ENCODE peak calls at places on chromosomes 7 and 10, in ten cellular contexts. L, H, O, I, K, G, V, E, N and S are unnamed samples.

GRCh38 chr7:164882-165660 is 27.3 kb upstream of the FAM20C start:
- ATAC-seq in L (no peak), H (no peak), O (no peak), I (no peak), K (no peak), G (no peak), V (no peak), E (no peak), N (no peak), S (no peak)

GRCh38 chr7:41139789-41140188 is 563.1 kb downstream of the INHBA start:
- ATAC-seq in L (no peak), H (no peak), O (no peak), I (no peak), K (no peak), G (no peak), V (no peak), E (no peak), N (no peak), S (no peak)

GRCh38 chr7:44449531-44449930 is 40.9 kb downstream of the NUDCD3 start:
- ATAC-seq in L (no peak), H (no peak), O (no peak), I (no peak), K (no peak), G (no peak), V (no peak), E (no peak), N (no peak), S (no peak)

GRCh38 chr10:133124357-133125211 is 35.4 kb upstream of the KNDC1 start:
- ATAC-seq in L (no peak), H (peak), O (peak), I (no peak), K (peak), G (no peak), V (no peak), E (peak), N (peak), S (no peak)

GRCh38 chr7:55199418-55199817 is 165.7 kb upstream of the LANCL2 start:
- ATAC-seq in L (no peak), H (no peak), O (peak), I (no peak), K (no peak), G (no peak), V (no peak), E (no peak), N (no peak), S (no peak)

GRCh38 chr7:99314504-99314903 is 11.2 kb upstream of the ARPC1A start:
- ATAC-seq in L (no peak), H (no peak), O (no peak), I (no peak), K (peak), G (no peak), V (no peak), E (no peak), N (peak), S (peak)

GRCh38 chr10:1255166-1255565 is 199.0 kb downstream of the WDR37 start:
- ATAC-seq in L (no peak), H (no peak), O (no peak), I (no peak), K (no peak), G (no peak), V (peak), E (no peak), N (no peak), S (no peak)

GRCh38 chr10:30980951-30981616 is 50.6 kb downstream of the ZNF438 start:
- ATAC-seq in L (no peak), H (peak), O (peak), I (no peak), K (no peak), G (no peak), V (no peak), E (no peak), N (peak), S (no peak)

GRCh38 chr7:44087914-44088838 is 5.8 kb upstream of the POLM start:
- ATAC-seq in L (no peak), H (peak), O (peak), I (no peak), K (no peak), G (no peak), V (no peak), E (no peak), N (peak), S (no peak)

GRCh38 chr7:44415510-44415909 is 74.9 kb downstream of the NUDCD3 start:
- ATAC-seq in L (no peak), H (no peak), O (no peak), I (no peak), K (peak), G (no peak), V (no peak), E (no peak), N (no peak), S (no peak)